ENCODE peak calls at places on chromosomes 3 and 15, in five cellular contexts. J is tibial artery, V is cardiac muscle cell, O is heart left ventricle, T is stomach. Z is an unnamed sample.
A peak's percentile ranks its signal among the peaks of the same experiment; 100 is the strongest.

GRCh38 chr3:170721563-170721962 is 135.7 kb upstream of the SLC7A14 start:
- DNase-seq in O (no peak), J (no peak), T (no peak), V (no peak), Z (peak; percentile 68)

GRCh38 chr3:17032407-17033034 is 147.8 kb downstream of the PLCL2 start:
- DNase-seq in O (no peak), V (peak; percentile 30), T (no peak), J (no peak), Z (no peak)

GRCh38 chr3:64765951-64766350 is 78.2 kb upstream of the ADAMTS9 start:
- DNase-seq in T (no peak), O (no peak), J (no peak), V (no peak), Z (no peak)

GRCh38 chr3:5017953-5018531 is 38.8 kb downstream of the BHLHE40 start:
- DNase-seq in V (no peak), O (peak; percentile 68), J (peak; percentile 89), T (peak; percentile 59), Z (peak; percentile 37)

GRCh38 chr3:64023861-64024223 is 548 bp upstream of the PSMD6 start:
- DNase-seq in T (no peak), J (no peak), O (no peak), V (no peak), Z (no peak)

GRCh38 chr15:35211240-35211952 is 126.3 kb upstream of the NANOGP8 start:
- DNase-seq in O (no peak), J (no peak), T (no peak), V (peak; percentile 1), Z (no peak)

GRCh38 chr15:40332138-40332781 is 8.5 kb downstream of the CCDC9B start:
- DNase-seq in V (no peak), O (peak; percentile 0), J (no peak), T (no peak), Z (no peak)

GRCh38 chr3:65905648-65906211 is 133.0 kb downstream of the MAGI1 start:
- DNase-seq in V (no peak), O (no peak), T (no peak), J (no peak), Z (no peak)

GRCh38 chr15:99566157-99566900 is 545 bp downstream of the MEF2A start:
- DNase-seq in J (peak; percentile 28), T (no peak), O (no peak), V (peak; percentile 45), Z (peak; percentile 62)

GRCh38 chr3:159884661-159885402 is 103.8 kb upstream of the IL12A start:
- DNase-seq in V (peak; percentile 32), T (no peak), O (no peak), J (no peak), Z (no peak)

GRCh38 chr3:97125902-97126499 is 311.6 kb downstream of the EPHA6 start:
- DNase-seq in T (no peak), O (no peak), V (no peak), J (no peak), Z (no peak)

GRCh38 chr15:91099616-91100560 is at the start of gene SV2B:
- DNase-seq in V (peak; percentile 66), J (peak; percentile 29), O (peak; percentile 64), T (peak; percentile 31), Z (no peak)

GRCh38 chr3:8328971-8329370 is 172.7 kb upstream of the LMCD1 start:
- DNase-seq in V (no peak), J (no peak), O (no peak), T (no peak), Z (no peak)

GRCh38 chr15:75107905-75108838 is 84.8 kb downstream of the PPCDC start:
- DNase-seq in O (peak; percentile 70), T (peak; percentile 47), J (no peak), V (no peak), Z (no peak)

GRCh38 chr15:96230557-96231181 is 99.8 kb upstream of the NR2F2 start:
- DNase-seq in O (no peak), V (no peak), J (no peak), T (no peak), Z (no peak)

GRCh38 chr3:111616417-111617105 is 21.4 kb upstream of the ZBED2 start:
- DNase-seq in V (no peak), T (no peak), O (no peak), J (no peak), Z (no peak)

GRCh38 chr3:187770224-187770623 is 25.0 kb upstream of the BCL6 start:
- DNase-seq in V (no peak), T (no peak), O (no peak), J (no peak), Z (no peak)

GRCh38 chr3:188198001-188198400 is 44.0 kb downstream of the LPP start:
- DNase-seq in V (no peak), T (no peak), J (no peak), O (no peak), Z (no peak)

GRCh38 chr15:77548608-77549551 is 83.8 kb downstream of the LINGO1 start:
- DNase-seq in V (no peak), T (no peak), J (no peak), O (no peak), Z (no peak)

GRCh38 chr15:29854413-29854812 is 32.1 kb upstream of the TJP1 start:
- DNase-seq in O (no peak), J (no peak), T (no peak), V (no peak), Z (no peak)

GRCh38 chr15:45863881-45864580 is 229.2 kb downstream of the SQOR start:
- DNase-seq in J (no peak), T (peak; percentile 35), O (no peak), V (no peak), Z (no peak)

GRCh38 chr3:79154861-79155260 is 612.9 kb downstream of the ROBO1 start:
- DNase-seq in O (no peak), T (no peak), V (peak; percentile 55), J (no peak), Z (no peak)

GRCh38 chr15:97085806-97086205 is 755.3 kb downstream of the NR2F2 start:
- DNase-seq in V (no peak), T (no peak), J (no peak), O (no peak), Z (no peak)

GRCh38 chr3:53218136-53218535 is 37.7 kb downstream of the TKT start:
- DNase-seq in V (no peak), T (no peak), J (peak; percentile 44), O (no peak), Z (no peak)

GRCh38 chr3:107574650-107575049 is 51.9 kb downstream of the BBX start:
- DNase-seq in T (no peak), J (no peak), O (no peak), V (peak; percentile 52), Z (no peak)
- TF ChIP-seq CTCF in T (no peak), J (peak; percentile 38), O (peak; percentile 51), V (peak; percentile 57), Z (peak; percentile 62)

GRCh38 chr3:133777807-133778568 is 27.6 kb upstream of the SRPRB start:
- DNase-seq in J (no peak), V (no peak), O (no peak), T (no peak), Z (no peak)
- H3K9me3 ChIP-seq in J (no peaks in the 10 kb centered on the region), V (no peaks in the 10 kb centered on the region), O (no peaks in the 10 kb centered on the region), T (no peaks in the 10 kb centered on the region), Z (no peaks in the 10 kb centered on the region)

GRCh38 chr3:9800529-9800928 is 7.6 kb downstream of the ARPC4 start:
- DNase-seq in V (no peak), T (no peak), O (no peak), J (no peak), Z (no peak)
- TF ChIP-seq CTCF in V (peak; percentile 30), T (no peak), O (no peak), J (no peak), Z (no peak)

DNA sequence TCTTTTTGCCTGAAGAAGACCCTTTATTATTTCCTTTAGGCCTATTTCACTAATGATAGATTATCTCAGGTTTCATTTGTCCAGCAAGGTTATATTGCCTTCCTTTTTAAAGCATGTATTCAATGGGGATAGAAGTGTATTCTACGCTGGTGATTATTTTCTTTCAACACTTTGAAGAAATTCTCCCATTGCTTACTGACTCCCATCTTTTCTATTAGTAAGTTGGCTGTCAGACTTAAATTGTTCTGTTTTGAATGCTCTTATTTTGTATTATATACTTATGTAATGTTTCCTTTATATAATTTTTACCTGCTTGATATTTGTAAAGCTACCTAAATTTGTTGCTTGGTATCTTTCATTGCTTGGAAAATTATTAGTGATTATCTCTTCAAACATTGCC is 445.1 kb upstream of the RASGRP1 start:
- DNase-seq in J (no peak), V (no peak), T (no peak), O (no peak), Z (no peak)
- H3K9me3 ChIP-seq in J (no peaks in the 10 kb centered on the region), V (peaks cover 4% of the 10 kb centered on the region), T (peaks cover 10% of the 10 kb centered on the region), O (peaks cover 20% of the 10 kb centered on the region), Z (no peaks in the 10 kb centered on the region)

GRCh38 chr15:26879770-26880169 is 12.9 kb downstream of the GABRA5 start:
- DNase-seq in O (no peak), T (no peak), V (no peak), J (no peak), Z (no peak)
- TF ChIP-seq CTCF in O (no peak), T (no peak), V (no peak), J (no peak), Z (no peak)

DNA sequence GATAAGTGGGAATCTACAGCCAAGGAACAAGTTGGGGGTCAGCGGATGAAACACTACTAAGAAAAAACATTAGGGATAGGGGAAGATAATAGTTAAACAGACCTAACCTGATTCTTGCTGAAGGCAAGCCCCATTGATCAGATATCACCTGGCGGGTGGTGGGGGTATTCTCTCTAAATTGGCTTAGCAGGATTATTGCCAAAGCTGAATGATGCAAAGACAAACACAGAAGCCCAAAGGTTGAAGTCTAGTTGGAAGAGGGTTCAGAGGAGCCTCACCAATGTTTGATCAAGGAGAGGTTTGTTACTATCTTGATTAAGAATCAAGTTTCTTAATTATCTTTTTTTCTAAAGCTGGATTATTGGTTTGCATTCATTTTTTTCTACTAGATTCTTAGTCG is 371.9 kb upstream of the CNTN4 start:
- DNase-seq in T (no peak), V (no peak), O (no peak), J (no peak), Z (no peak)
- H3K9me3 ChIP-seq in T (no peaks in the 10 kb centered on the region), V (no peaks in the 10 kb centered on the region), O (no peaks in the 10 kb centered on the region), J (no peaks in the 10 kb centered on the region), Z (no peaks in the 10 kb centered on the region)

DNA sequence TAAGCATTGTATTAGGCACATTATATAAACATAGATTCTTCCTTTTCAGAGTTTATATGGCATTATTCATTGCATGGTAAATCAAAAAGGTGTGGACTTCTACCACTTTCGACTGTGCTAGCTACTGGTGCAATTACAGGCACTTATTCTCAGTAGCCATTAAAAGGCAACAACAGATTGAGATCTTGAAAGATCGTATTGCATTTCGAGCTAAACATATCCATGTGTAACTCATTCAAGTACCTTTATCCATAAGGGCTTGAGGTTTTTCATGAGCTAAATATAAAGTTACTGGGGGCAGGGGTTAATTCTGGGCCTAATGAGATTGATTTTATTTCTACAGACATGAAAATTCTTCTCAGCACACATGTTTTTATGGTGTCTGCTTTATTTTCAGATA is 246.9 kb downstream of the NR1D2 start:
- DNase-seq in V (peak; percentile 29), J (no peak), T (no peak), O (no peak), Z (no peak)
- TF ChIP-seq CTCF in V (no peak), J (no peak), T (no peak), O (no peak), Z (no peak)